ENCODE peak calls at places on chromosomes 7 and 10, in four cellular contexts. One of them, this sample, is unnamed. For H3K4me1 and H3K9me3, the result is how much of the 10 kb centered on the place peaks cover.

GRCh38 chr7:130008941-130009847 is 42.0 kb downstream of the ZC3HC1 start:
- DNase-seq in body of pancreas: peak
- DNase-seq in A549: peak
- DNase-seq in fibroblast of lung: no peak
- DNase-seq in this sample: no peak

GRCh38 chr7:155919400-155920067 is 107.3 kb upstream of the SHH start:
- DNase-seq in fibroblast of lung: no peak
- DNase-seq in body of pancreas: no peak
- DNase-seq in A549: no peak
- DNase-seq in this sample: no peak

GRCh38 chr7:99974681-99975080 is 1.1 kb downstream of the AZGP1 start:
- DNase-seq in body of pancreas: no peak
- DNase-seq in fibroblast of lung: no peak
- DNase-seq in A549: no peak
- DNase-seq in this sample: no peak

GRCh38 chr7:81886211-81886764 is 116.4 kb upstream of the HGF start:
- DNase-seq in fibroblast of lung: no peak
- DNase-seq in A549: no peak
- DNase-seq in body of pancreas: no peak
- DNase-seq in this sample: peak

GRCh38 chr10:86372119-86372784 is 5.7 kb upstream of the GRID1 start:
- DNase-seq in fibroblast of lung: no peak
- DNase-seq in A549: no peak
- DNase-seq in body of pancreas: no peak
- DNase-seq in this sample: no peak

GRCh38 chr7:54788664-54789063 is 29.7 kb upstream of the SEC61G start:
- DNase-seq in body of pancreas: peak
- DNase-seq in fibroblast of lung: peak
- DNase-seq in A549: peak
- DNase-seq in this sample: peak

GRCh38 chr10:123884907-123885381 is 6.7 kb downstream of the CPXM2 start:
- DNase-seq in body of pancreas: no peak
- DNase-seq in fibroblast of lung: no peak
- DNase-seq in A549: no peak
- DNase-seq in this sample: no peak

GRCh38 chr10:63204667-63205391 is 71.7 kb downstream of the NRBF2 start:
- DNase-seq in A549: no peak
- DNase-seq in fibroblast of lung: peak
- DNase-seq in body of pancreas: no peak
- DNase-seq in this sample: no peak

GRCh38 chr7:142776206-142776844 is 5.6 kb downstream of the PRSS2 start:
- DNase-seq in A549: no peak
- DNase-seq in fibroblast of lung: peak
- DNase-seq in body of pancreas: peak
- DNase-seq in this sample: no peak

GRCh38 chr10:96512524-96512991 is 1.2 kb downstream of the TLL2 start:
- DNase-seq in fibroblast of lung: peak
- DNase-seq in body of pancreas: peak
- DNase-seq in A549: no peak
- DNase-seq in this sample: peak

GRCh38 chr10:117541405-117541908 is 1.1 kb upstream of the EMX2 start:
- DNase-seq in body of pancreas: no peak
- DNase-seq in A549: no peak
- DNase-seq in fibroblast of lung: no peak
- DNase-seq in this sample: no peak

GRCh38 chr7:19143930-19144574 is 1.2 kb downstream of the FERD3L start:
- DNase-seq in body of pancreas: no peak
- DNase-seq in fibroblast of lung: no peak
- DNase-seq in A549: no peak
- DNase-seq in this sample: no peak

GRCh38 chr7:151451626-151452025 is 11.7 kb upstream of the CRYGN start:
- DNase-seq in A549: no peak
- DNase-seq in body of pancreas: no peak
- DNase-seq in fibroblast of lung: no peak
- DNase-seq in this sample: no peak

GRCh38 chr10:71726673-71727428 is 7.3 kb upstream of the C10orf105 start:
- DNase-seq in A549: no peak
- DNase-seq in fibroblast of lung: no peak
- DNase-seq in body of pancreas: no peak
- DNase-seq in this sample: no peak

GRCh38 chr7:40329601-40330153 is 194.9 kb downstream of the SUGCT start:
- DNase-seq in body of pancreas: no peak
- DNase-seq in fibroblast of lung: peak
- DNase-seq in A549: peak
- DNase-seq in this sample: peak

GRCh38 chr7:99001482-99002145 is 123.3 kb downstream of the TRRAP start:
- DNase-seq in A549: no peak
- DNase-seq in body of pancreas: no peak
- DNase-seq in fibroblast of lung: no peak
- DNase-seq in this sample: no peak

GRCh38 chr7:46705416-46706255 is 784.6 kb upstream of the IGFBP3 start:
- DNase-seq in body of pancreas: no peak
- DNase-seq in A549: no peak
- DNase-seq in fibroblast of lung: peak
- DNase-seq in this sample: no peak

GRCh38 chr7:97006146-97006950 is 995 bp downstream of the DLX6 start:
- DNase-seq in fibroblast of lung: peak
- DNase-seq in body of pancreas: peak
- DNase-seq in A549: peak
- DNase-seq in this sample: peak

GRCh38 chr10:113555751-113556150 is 2.9 kb downstream of the HABP2 start:
- DNase-seq in A549: no peak
- DNase-seq in body of pancreas: no peak
- DNase-seq in fibroblast of lung: no peak
- DNase-seq in this sample: no peak

GRCh38 chr10:22345301-22346086 is at the start of gene SPAG6:
- DNase-seq in body of pancreas: peak
- DNase-seq in A549: no peak
- DNase-seq in fibroblast of lung: no peak
- DNase-seq in this sample: peak

GRCh38 chr10:113029055-113029440 is 79.0 kb downstream of the TCF7L2 start:
- DNase-seq in body of pancreas: no peak
- DNase-seq in A549: no peak
- DNase-seq in fibroblast of lung: no peak
- DNase-seq in this sample: no peak

GRCh38 chr7:13990984-13991790 is 1.7 kb upstream of the ETV1 start:
- DNase-seq in body of pancreas: peak
- DNase-seq in A549: peak
- DNase-seq in fibroblast of lung: peak
- DNase-seq in this sample: peak

GRCh38 chr10:13784067-13784466 is 197.3 kb downstream of the PRPF18 start:
- DNase-seq in A549: no peak
- DNase-seq in fibroblast of lung: peak
- DNase-seq in body of pancreas: no peak
- DNase-seq in this sample: no peak

GRCh38 chr7:48635796-48636195 is 288.6 kb upstream of the CDC14C start:
- DNase-seq in fibroblast of lung: no peak
- DNase-seq in A549: no peak
- DNase-seq in body of pancreas: no peak
- DNase-seq in this sample: no peak

GRCh38 chr10:30935078-30935477 is 96.6 kb downstream of the ZNF438 start:
- DNase-seq in fibroblast of lung: no peak
- DNase-seq in A549: no peak
- DNase-seq in body of pancreas: no peak
- DNase-seq in this sample: no peak

GRCh38 chr7:36881206-36881605 is 156.9 kb upstream of the AOAH start:
- DNase-seq in A549: no peak
- DNase-seq in fibroblast of lung: no peak
- DNase-seq in body of pancreas: no peak
- DNase-seq in this sample: no peak

GRCh38 chr7:136133491-136133990 is 156.4 kb upstream of the MTPN start:
- DNase-seq in fibroblast of lung: peak
- DNase-seq in A549: no peak
- DNase-seq in body of pancreas: no peak
- DNase-seq in this sample: no peak

GRCh38 chr7:23093546-23093945 is 12.0 kb upstream of the KLHL7 start:
- DNase-seq in fibroblast of lung: no peak
- DNase-seq in body of pancreas: no peak
- DNase-seq in A549: no peak
- DNase-seq in this sample: no peak

GRCh38 chr7:10797157-10797556 is 176.5 kb upstream of the PHF14 start:
- DNase-seq in body of pancreas: no peak
- DNase-seq in fibroblast of lung: no peak
- DNase-seq in A549: no peak
- DNase-seq in this sample: no peak

GRCh38 chr7:2433713-2434550 is 30.5 kb downstream of the CHST12 start:
- DNase-seq in fibroblast of lung: no peak
- DNase-seq in A549: no peak
- DNase-seq in body of pancreas: no peak
- DNase-seq in this sample: no peak

GRCh38 chr10:52571018-52571417 is 201.6 kb downstream of the MBL2 start:
- DNase-seq in body of pancreas: no peak
- DNase-seq in fibroblast of lung: peak
- DNase-seq in A549: no peak
- DNase-seq in this sample: no peak

GRCh38 chr10:65559369-65559768 is 1366.5 kb upstream of the LRRTM3 start:
- DNase-seq in body of pancreas: no peak
- DNase-seq in fibroblast of lung: no peak
- DNase-seq in A549: no peak
- DNase-seq in this sample: no peak
- H3K4me1 ChIP-seq in body of pancreas: under half
- H3K4me1 ChIP-seq in fibroblast of lung: under half
- H3K4me1 ChIP-seq in A549: under half
- H3K4me1 ChIP-seq in this sample: under half

GRCh38 chr7:5827755-5828154 is 46.3 kb upstream of the RNF216 start:
- DNase-seq in A549: peak
- DNase-seq in body of pancreas: peak
- DNase-seq in fibroblast of lung: peak
- DNase-seq in this sample: peak
- TF ChIP-seq CTCF in A549: peak
- TF ChIP-seq CTCF in body of pancreas: no peak
- TF ChIP-seq CTCF in fibroblast of lung: peak
- TF ChIP-seq CTCF in this sample: peak

GRCh38 chr7:158407581-158408331 is 179.9 kb downstream of the PTPRN2 start:
- DNase-seq in body of pancreas: no peak
- DNase-seq in fibroblast of lung: peak
- DNase-seq in A549: peak
- DNase-seq in this sample: no peak
- H3K9me3 ChIP-seq in body of pancreas: under half
- H3K9me3 ChIP-seq in fibroblast of lung: under half
- H3K9me3 ChIP-seq in A549: under half
- H3K9me3 ChIP-seq in this sample: under half

GRCh38 chr7:75968012-75968411 is 26.4 kb downstream of the TMEM120A start:
- DNase-seq in body of pancreas: no peak
- DNase-seq in fibroblast of lung: no peak
- DNase-seq in A549: no peak
- DNase-seq in this sample: no peak

GRCh38 chr7:75968561-75969001 is 25.8 kb downstream of the TMEM120A start:
- DNase-seq in A549: no peak
- DNase-seq in fibroblast of lung: no peak
- DNase-seq in body of pancreas: no peak
- DNase-seq in this sample: no peak

GRCh38 chr7:75969182-75969581 is 25.2 kb downstream of the TMEM120A start:
- DNase-seq in A549: no peak
- DNase-seq in body of pancreas: no peak
- DNase-seq in fibroblast of lung: no peak
- DNase-seq in this sample: peak

GRCh38 chr7:75971309-75971960 is 23.0 kb downstream of the TMEM120A start:
- DNase-seq in A549: no peak
- DNase-seq in fibroblast of lung: no peak
- DNase-seq in body of pancreas: no peak
- DNase-seq in this sample: no peak

GRCh38 chr7:75969704-75970498 is 24.5 kb downstream of the TMEM120A start:
- DNase-seq in fibroblast of lung: no peak
- DNase-seq in A549: no peak
- DNase-seq in body of pancreas: no peak
- DNase-seq in this sample: no peak
- H3K4me1 ChIP-seq in fibroblast of lung: under half
- H3K4me1 ChIP-seq in A549: under half
- H3K4me1 ChIP-seq in body of pancreas: under half
- H3K4me1 ChIP-seq in this sample: under half

GRCh38 chr7:105854516-105854915 is 21.9 kb downstream of the ATXN7L1 start:
- DNase-seq in A549: no peak
- DNase-seq in body of pancreas: no peak
- DNase-seq in fibroblast of lung: no peak
- DNase-seq in this sample: no peak

GRCh38 chr7:105849122-105849855 is 27.1 kb downstream of the ATXN7L1 start:
- DNase-seq in A549: peak
- DNase-seq in fibroblast of lung: no peak
- DNase-seq in body of pancreas: no peak
- DNase-seq in this sample: no peak

GRCh38 chr7:105851064-105851463 is 25.3 kb downstream of the ATXN7L1 start:
- DNase-seq in A549: no peak
- DNase-seq in fibroblast of lung: no peak
- DNase-seq in body of pancreas: no peak
- DNase-seq in this sample: no peak

GRCh38 chr7:105857009-105857952 is 19.1 kb downstream of the ATXN7L1 start:
- DNase-seq in A549: no peak
- DNase-seq in fibroblast of lung: no peak
- DNase-seq in body of pancreas: no peak
- DNase-seq in this sample: no peak

DNA sequence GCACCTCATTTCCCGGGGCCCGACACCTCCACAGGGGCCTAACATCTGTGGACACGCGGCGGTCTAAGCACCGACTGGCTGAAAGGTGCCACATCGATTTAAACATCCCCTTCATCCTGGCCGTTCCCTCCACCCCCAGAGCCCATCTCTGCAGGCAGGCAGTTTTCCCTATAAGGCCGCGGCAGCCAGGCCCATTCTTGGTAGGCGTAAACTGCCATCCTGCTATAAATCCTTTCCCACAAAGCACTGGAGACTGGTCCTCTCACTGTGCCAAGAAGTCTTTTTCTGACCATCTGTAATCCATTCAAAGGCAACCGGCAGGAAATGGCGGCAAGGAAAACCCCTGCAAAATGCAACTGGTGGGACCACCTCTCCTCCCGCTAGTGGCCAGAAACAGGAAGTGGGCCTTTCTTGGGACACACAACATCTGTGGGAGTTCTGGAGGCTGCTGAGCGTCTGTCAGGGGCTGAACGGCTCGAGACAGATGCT is 22.4 kb downstream of the ATXN7L1 start:
- DNase-seq in body of pancreas: no peak
- DNase-seq in fibroblast of lung: peak
- DNase-seq in A549: no peak
- DNase-seq in this sample: no peak
- TF ChIP-seq CTCF in body of pancreas: no peak
- TF ChIP-seq CTCF in fibroblast of lung: peak
- TF ChIP-seq CTCF in A549: no peak
- TF ChIP-seq CTCF in this sample: no peak

GRCh38 chr10:83572036-83572435 is 567.3 kb upstream of the GHITM start:
- DNase-seq in fibroblast of lung: no peak
- DNase-seq in body of pancreas: no peak
- DNase-seq in A549: no peak
- DNase-seq in this sample: no peak
- H3K9me3 ChIP-seq in fibroblast of lung: under half
- H3K9me3 ChIP-seq in body of pancreas: under half
- H3K9me3 ChIP-seq in A549: under half
- H3K9me3 ChIP-seq in this sample: under half

This sample was measured in BE2C.